ENCODE peak calls at places on chromosomes 12 and 14, in seven cellular contexts. Q, A, J, R, D, P and B are unnamed samples.
A peak's percentile ranks its signal among the peaks of the same experiment; 100 is the strongest.

GRCh38 chr12:51082561-51083139 is 746 bp downstream of the CSRNP2 start:
- DNase-seq in Q (peak; percentile 47), A (no peak), J (peak; percentile 7), R (peak; percentile 31), D (peak; percentile 48), P (peak; percentile 16), B (no peak)

GRCh38 chr12:53048033-53048779 is 1.7 kb upstream of the TNS2 start:
- DNase-seq in Q (no peak), A (no peak), J (peak; percentile 87), R (peak; percentile 58), D (no peak), P (peak; percentile 80), B (peak; percentile 65)

GRCh38 chr14:105486974-105487448 is 325 bp downstream of the CRIP1 start:
- DNase-seq in Q (no peak), A (no peak), J (no peak), R (no peak), D (no peak), P (peak; percentile 86), B (no peak)

GRCh38 chr14:60646202-60646886 is 2.9 kb downstream of the SIX1 start:
- DNase-seq in Q (peak; percentile 53), A (no peak), J (no peak), R (no peak), D (no peak), P (no peak), B (no peak)

GRCh38 chr12:47082963-47083621 is 3.3 kb upstream of the AMIGO2 start:
- DNase-seq in Q (peak; percentile 96), A (peak; percentile 69), J (no peak), R (peak; percentile 95), D (peak; percentile 95), P (no peak), B (peak; percentile 30)

GRCh38 chr14:97368900-97369564 is 571.9 kb downstream of the VRK1 start:
- DNase-seq in Q (no peak), A (no peak), J (no peak), R (no peak), D (no peak), P (no peak), B (no peak)

GRCh38 chr14:95255013-95255412 is 64.7 kb downstream of the CLMN start:
- DNase-seq in Q (no peak), A (no peak), J (no peak), R (no peak), D (no peak), P (no peak), B (no peak)

GRCh38 chr14:32657081-32657480 is 281.6 kb upstream of the NPAS3 start:
- DNase-seq in Q (peak; percentile 88), A (no peak), J (peak; percentile 57), R (peak; percentile 84), D (peak; percentile 40), P (peak; percentile 22), B (no peak)

GRCh38 chr12:71594214-71594948 is 69.3 kb downstream of the ZFC3H1 start:
- DNase-seq in Q (peak; percentile 35), A (no peak), J (peak; percentile 37), R (no peak), D (no peak), P (peak; percentile 8), B (peak; percentile 66)

GRCh38 chr12:130016986-130017385 is 113.2 kb upstream of the TMEM132D start:
- DNase-seq in Q (no peak), A (no peak), J (no peak), R (no peak), D (no peak), P (no peak), B (no peak)

GRCh38 chr12:123139926-123140674 is 10.8 kb downstream of the PITPNM2 start:
- DNase-seq in Q (no peak), A (no peak), J (peak; percentile 39), R (peak; percentile 33), D (peak; percentile 25), P (no peak), B (peak; percentile 33)

GRCh38 chr12:113152196-113152834 is 2.8 kb downstream of the CFAP73 start:
- DNase-seq in Q (no peak), A (no peak), J (no peak), R (no peak), D (no peak), P (no peak), B (no peak)

GRCh38 chr12:12081836-12082497 is 11.2 kb downstream of the BCL2L14 start:
- DNase-seq in Q (peak; percentile 72), A (no peak), J (peak; percentile 5), R (peak; percentile 54), D (peak; percentile 51), P (peak; percentile 5), B (peak; percentile 18)

GRCh38 chr14:102050625-102051024 is 36.2 kb downstream of the HSP90AA1 start:
- DNase-seq in Q (no peak), A (no peak), J (no peak), R (no peak), D (peak; percentile 30), P (no peak), B (no peak)

GRCh38 chr12:107127482-107128185 is 34.3 kb upstream of the CRY1 start:
- DNase-seq in Q (no peak), A (no peak), J (no peak), R (no peak), D (no peak), P (no peak), B (no peak)

GRCh38 chr14:29462772-29463171 is 464.9 kb downstream of the PRKD1 start:
- DNase-seq in Q (no peak), A (no peak), J (no peak), R (no peak), D (no peak), P (no peak), B (no peak)

GRCh38 chr14:29461131-29461530 is 466.5 kb downstream of the PRKD1 start:
- DNase-seq in Q (no peak), A (no peak), J (no peak), R (no peak), D (peak; percentile 4), P (no peak), B (no peak)

GRCh38 chr14:29465095-29465494 is 462.6 kb downstream of the PRKD1 start:
- DNase-seq in Q (peak; percentile 24), A (no peak), J (no peak), R (no peak), D (no peak), P (no peak), B (no peak)

GRCh38 chr14:29462271-29462670 is 465.4 kb downstream of the PRKD1 start:
- DNase-seq in Q (no peak), A (no peak), J (no peak), R (no peak), D (no peak), P (no peak), B (no peak)

GRCh38 chr14:29463727-29464370 is 463.8 kb downstream of the PRKD1 start:
- DNase-seq in Q (peak; percentile 50), A (no peak), J (no peak), R (no peak), D (no peak), P (no peak), B (no peak)
- TF ChIP-seq CTCF in Q (no peak), A (no peak), J (no peak), R (no peak), D (peak; percentile 39), P (no peak), B (no peak)

DNA sequence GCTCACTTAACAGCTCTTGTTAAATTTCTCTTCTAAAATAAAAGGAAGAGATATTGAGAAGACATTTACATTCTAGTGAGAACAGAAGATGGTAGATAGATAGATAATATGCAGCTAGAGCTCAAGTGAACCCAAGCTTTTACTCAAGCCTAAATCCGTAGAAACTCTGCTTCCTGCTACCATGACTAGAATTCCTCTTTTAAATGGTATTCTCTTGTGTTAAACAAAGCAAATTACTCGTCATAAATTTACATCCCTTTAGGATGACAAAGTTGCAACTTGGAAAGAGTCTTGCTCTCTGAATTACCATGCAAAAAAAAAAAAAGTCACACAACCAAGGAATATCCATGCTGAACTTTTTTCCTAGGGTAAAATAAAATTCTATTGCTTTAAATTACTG is 160.7 kb upstream of the LRFN5 start:
- DNase-seq in Q (no peak), A (no peak), J (no peak), R (no peak), D (no peak), P (no peak), B (no peak)
- TF ChIP-seq CTCF in Q (no peak), A (no peak), J (no peak), R (no peak), D (no peak), P (no peak), B (no peak)

DNA sequence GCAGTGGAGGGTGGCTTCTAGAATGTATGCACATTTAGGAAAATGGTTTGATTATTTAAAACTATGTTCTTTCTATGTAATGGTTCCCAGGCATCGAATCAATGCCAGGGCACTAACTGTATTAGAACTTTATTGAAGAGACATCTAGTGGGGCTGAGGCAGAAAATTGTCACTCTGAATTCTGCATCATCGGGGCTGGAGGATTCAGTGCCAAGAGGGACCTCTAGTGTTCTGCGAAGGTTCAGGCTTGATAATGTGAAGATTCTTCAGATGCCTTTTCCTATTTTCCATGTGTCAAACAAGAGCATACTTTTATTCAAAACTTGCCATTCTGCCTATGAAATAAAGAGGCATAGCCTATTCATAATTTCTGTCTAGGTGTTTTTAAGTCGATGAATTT is 146.3 kb downstream of the CAND1 start:
- DNase-seq in Q (peak; percentile 79), A (no peak), J (peak; percentile 13), R (peak; percentile 30), D (peak; percentile 35), P (peak; percentile 33), B (peak; percentile 15)
- TF ChIP-seq CTCF in Q (peak; percentile 84), A (peak; percentile 48), J (no peak), R (no peak), D (peak; percentile 67), P (peak; percentile 36), B (no peak)

GRCh38 chr12:91989143-91989542 is 156.5 kb downstream of the BTG1 start:
- DNase-seq in Q (no peak), A (no peak), J (no peak), R (no peak), D (no peak), P (no peak), B (no peak)

GRCh38 chr12:91990525-91990924 is 155.1 kb downstream of the BTG1 start:
- DNase-seq in Q (peak; percentile 35), A (no peak), J (no peak), R (no peak), D (no peak), P (no peak), B (no peak)

GRCh38 chr12:91993287-91994028 is 152.2 kb downstream of the BTG1 start:
- DNase-seq in Q (no peak), A (no peak), J (no peak), R (no peak), D (no peak), P (no peak), B (no peak)

GRCh38 chr12:91994208-91994797 is 151.3 kb downstream of the BTG1 start:
- DNase-seq in Q (no peak), A (no peak), J (no peak), R (no peak), D (no peak), P (no peak), B (no peak)

GRCh38 chr12:91991397-91992187 is 154.1 kb downstream of the BTG1 start:
- DNase-seq in Q (peak; percentile 35), A (no peak), J (no peak), R (peak; percentile 33), D (no peak), P (no peak), B (no peak)
- TF ChIP-seq CTCF in Q (no peak), A (no peak), J (no peak), R (peak; percentile 5), D (peak; percentile 28), P (no peak), B (no peak)